ENCODE peak calls at places on chromosomes 7 and 10, in seven cellular contexts. G is MCF 10A; I is Karpas-422; W is substantia nigra; O is stimulated activated CD8-positive, alpha-beta memory T cell treated with anti-CD3 and anti-CD28 coated beads, Interleukin-2, amount 100 ng/mL, for 1 hour; M is activated T-helper 2 cell treated with anti-CD3 and anti-CD28 coated beads, Interferon-gamma antibody, Interleukin-2, Interleukin-4, amounts not matched to agents 10 μg/mL and 5 μg/mL and 100 μg/mL, durations not matched to agents 14 hours and 24 hours and 36 hours; D is skeletal muscle cell. L is an unnamed sample.

GRCh38 chr10:73253226-73253557 is 748 bp upstream of the MRPS16 start:
- DNase-seq in G (no peak), I (peak), W (no peak), O (no peak), M (no peak), D (no peak), L (no peak)

GRCh38 chr10:116912162-116912561 is 62.9 kb downstream of the ENO4 start:
- DNase-seq in G (no peak), I (no peak), W (no peak), O (no peak), M (no peak), D (no peak), L (peak)

GRCh38 chr10:49457686-49458085 is 61.8 kb upstream of the DRGX start:
- DNase-seq in G (no peak), I (no peak), W (no peak), O (no peak), M (no peak), D (no peak), L (no peak)

GRCh38 chr10:45518741-45519140 is 144.7 kb downstream of the ALOX5 start:
- DNase-seq in G (no peak), I (no peak), W (no peak), O (no peak), M (no peak), D (no peak), L (no peak)

GRCh38 chr7:156234666-156235494 is 405.7 kb upstream of the RNF32 start:
- DNase-seq in G (no peak), I (no peak), W (no peak), O (no peak), M (no peak), D (no peak), L (peak)

GRCh38 chr10:4693967-4694366 is 132.0 kb upstream of the AKR1E2 start:
- DNase-seq in G (no peak), I (no peak), W (no peak), O (no peak), M (no peak), D (no peak), L (no peak)

GRCh38 chr7:5553298-5553877 is 129.8 kb upstream of the TNRC18 start:
- DNase-seq in G (peak), I (no peak), W (no peak), O (no peak), M (no peak), D (no peak), L (no peak)

GRCh38 chr10:62076872-62077271 is 175.4 kb downstream of the ARID5B start:
- DNase-seq in G (peak), I (peak), W (no peak), O (no peak), M (no peak), D (peak), L (no peak)

GRCh38 chr10:11440250-11441150 is 170.9 kb downstream of the USP6NL start:
- DNase-seq in G (no peak), I (no peak), W (no peak), O (no peak), M (no peak), D (no peak), L (no peak)

GRCh38 chr7:45700556-45700955 is 126.4 kb downstream of the ADCY1 start:
- DNase-seq in G (no peak), I (no peak), W (no peak), O (no peak), M (no peak), D (no peak), L (peak)

GRCh38 chr10:100508691-100509150 is 10.9 kb downstream of the SEC31B start:
- DNase-seq in G (peak), I (peak), W (no peak), O (no peak), M (peak), D (no peak), L (no peak)

GRCh38 chr10:89979726-89980125 is 278.3 kb downstream of the KIF20B start:
- DNase-seq in G (no peak), I (no peak), W (no peak), O (no peak), M (no peak), D (no peak), L (no peak)

GRCh38 chr10:92757066-92757716 is 67.4 kb downstream of the HHEX start:
- DNase-seq in G (peak), I (peak), W (no peak), O (no peak), M (no peak), D (peak), L (peak)

GRCh38 chr7:539731-540411 is 20.2 kb upstream of the PDGFA start:
- DNase-seq in G (peak), I (no peak), W (no peak), O (no peak), M (no peak), D (no peak), L (no peak)

GRCh38 chr10:124032982-124033886 is 60.2 kb downstream of the CHST15 start:
- DNase-seq in G (peak), I (no peak), W (no peak), O (no peak), M (no peak), D (peak), L (no peak)

L was measured in left lobe of liver.